ENCODE peak calls at places on chromosomes 11 and 22, in ten cellular contexts. I is neuronal stem cell; P is trophoblast cell; A is pancreas; L is effector memory CD4-positive, alpha-beta T cell; V is A549; D is fibroblast of lung; Y is neural progenitor cell; B is tibial nerve; W is IMR-90. T is an unnamed sample.

GRCh38 chr11:100512475-100512874 is 174.6 kb upstream of the ARHGAP42 start:
- DNase-seq in I (no peak), P (no peak), A (no peak), L (no peak), V (no peak), D (peak; percentile 6), Y (no peak), B (no peak), W (no peak), T (no peak)

GRCh38 chr11:108693852-108694251 is 29.0 kb downstream of the DDX10 start:
- DNase-seq in I (no peak), P (no peak), A (no peak), L (no peak), V (no peak), D (peak; percentile 48), Y (no peak), B (no peak), W (peak; percentile 63), T (no peak)

GRCh38 chr11:16902182-16902581 is 112.0 kb downstream of the PLEKHA7 start:
- DNase-seq in I (no peak), P (no peak), A (no peak), L (no peak), V (no peak), D (no peak), Y (no peak), B (no peak), W (peak; percentile 21), T (no peak)

GRCh38 chr11:27688076-27688475 is 12.2 kb downstream of the BDNF start:
- DNase-seq in I (no peak), P (no peak), A (peak; percentile 25), L (no peak), V (no peak), D (no peak), Y (peak; percentile 60), B (no peak), W (no peak), T (no peak)

GRCh38 chr22:41672780-41673509 is 15.7 kb downstream of the SNU13 start:
- DNase-seq in I (no peak), P (peak; percentile 19), A (no peak), L (no peak), V (peak; percentile 58), D (no peak), Y (no peak), B (no peak), W (no peak), T (no peak)

GRCh38 chr22:40764743-40765441 is 54.3 kb downstream of the SLC25A17 start:
- DNase-seq in I (no peak), P (no peak), A (no peak), L (no peak), V (no peak), D (no peak), Y (no peak), B (no peak), W (no peak), T (no peak)

GRCh38 chr22:46087816-46088277 is 62.5 kb upstream of the PPARA start:
- DNase-seq in I (no peak), P (no peak), A (peak; percentile 97), L (no peak), V (peak; percentile 67), D (peak; percentile 95), Y (peak; percentile 71), B (peak; percentile 93), W (peak; percentile 86), T (peak; percentile 81)

GRCh38 chr11:62456630-62457029 is 37.8 kb downstream of the SCGB1A1 start:
- DNase-seq in I (no peak), P (peak; percentile 97), A (no peak), L (no peak), V (no peak), D (no peak), Y (no peak), B (no peak), W (no peak), T (no peak)

GRCh38 chr22:42773161-42773560 is 52.5 kb upstream of the A4GALT start:
- DNase-seq in I (no peak), P (no peak), A (no peak), L (no peak), V (no peak), D (no peak), Y (no peak), B (no peak), W (no peak), T (no peak)

GRCh38 chr11:101866619-101867491 is 48.0 kb upstream of the CEP126 start:
- DNase-seq in I (no peak), P (peak; percentile 65), A (no peak), L (no peak), V (peak; percentile 90), D (peak; percentile 32), Y (no peak), B (no peak), W (peak; percentile 69), T (no peak)

GRCh38 chr11:12474871-12475270 is 97.5 kb downstream of the PARVA start:
- DNase-seq in I (no peak), P (no peak), A (no peak), L (no peak), V (no peak), D (no peak), Y (no peak), B (no peak), W (no peak), T (no peak)

GRCh38 chr11:73325036-73325981 is 17.2 kb downstream of the ARHGEF17 start:
- DNase-seq in I (no peak), P (peak; percentile 90), A (no peak), L (no peak), V (no peak), D (peak; percentile 78), Y (no peak), B (no peak), W (peak; percentile 56), T (peak; percentile 90)

GRCh38 chr11:66877585-66877984 is 20.7 kb downstream of the LRFN4 start:
- DNase-seq in I (no peak), P (no peak), A (no peak), L (no peak), V (peak; percentile 76), D (peak; percentile 44), Y (no peak), B (no peak), W (peak; percentile 75), T (no peak)

GRCh38 chr22:32322986-32323385 is 34.7 kb upstream of the RFPL3 start:
- DNase-seq in I (no peak), P (no peak), A (no peak), L (no peak), V (no peak), D (no peak), Y (no peak), B (no peak), W (no peak), T (peak; percentile 52)

DNA sequence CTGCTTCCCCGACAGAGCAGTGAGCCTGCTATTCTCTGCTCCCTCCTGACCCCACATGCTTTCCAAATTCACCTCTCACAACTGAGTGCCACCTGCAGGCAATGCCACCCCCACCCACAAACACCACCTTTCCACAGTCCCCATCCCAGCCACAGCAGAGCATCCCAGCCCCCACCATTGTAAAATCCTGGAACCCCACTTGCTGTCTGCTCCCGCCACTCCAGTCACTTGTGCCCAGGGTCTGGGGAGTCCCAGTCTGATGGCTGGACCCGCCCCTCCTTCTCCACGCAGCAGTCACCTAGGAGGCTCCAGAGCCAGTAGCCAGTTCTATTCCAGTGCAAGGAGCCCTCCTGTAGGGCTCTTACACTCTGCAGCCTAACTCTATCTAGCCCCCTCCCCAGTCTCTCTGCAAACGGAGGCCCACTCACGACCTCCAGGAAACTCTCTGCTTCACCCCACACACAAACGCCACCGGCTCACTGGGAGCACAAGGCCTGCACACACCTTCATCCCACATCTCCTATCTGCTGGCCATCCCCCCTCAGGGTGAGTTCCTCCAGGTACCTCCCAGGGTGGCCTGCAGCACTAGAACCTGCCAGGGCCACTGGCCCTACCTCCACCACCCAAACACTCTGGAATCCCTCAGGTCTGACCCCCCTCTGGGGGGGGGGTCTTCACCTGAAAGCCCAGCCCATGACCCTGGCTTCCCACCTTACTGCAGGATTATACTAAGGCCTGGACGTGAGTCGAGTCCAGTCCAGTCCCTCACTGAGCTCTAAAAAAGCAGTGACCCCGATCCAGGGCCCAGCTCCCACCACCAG is 1.4 kb downstream of the GNB1L start:
- DNase-seq in I (no peak), P (no peak), A (peak; percentile 58), L (no peak), V (no peak), D (no peak), Y (no peak), B (no peak), W (no peak), T (no peak)
- H3K4me1 ChIP-seq in I (peaks cover 15% of the 10 kb centered on the region), P (peaks cover 38% of the 10 kb centered on the region), A (peaks cover 16% of the 10 kb centered on the region), L (peaks cover 24% of the 10 kb centered on the region), V (peaks cover 32% of the 10 kb centered on the region), D (peaks cover 6% of the 10 kb centered on the region), Y (peaks cover 17% of the 10 kb centered on the region), B (peaks cover 20% of the 10 kb centered on the region), W (peaks cover 18% of the 10 kb centered on the region), T (peaks cover 14% of the 10 kb centered on the region)

GRCh38 chr22:49487950-49488349 is 339.7 kb downstream of the BRD1 start:
- DNase-seq in I (no peak), P (peak; percentile 93), A (no peak), L (no peak), V (no peak), D (no peak), Y (no peak), B (no peak), W (no peak), T (no peak)
- H3K4me3 ChIP-seq in I (no peak overlapping the region), P (no peak overlapping the region), A (no peak overlapping the region), L (no peak overlapping the region), V (no peak overlapping the region), D (no peak overlapping the region), Y (no peak overlapping the region), B (no peak overlapping the region), W (no peak overlapping the region), T (no peak overlapping the region)

GRCh38 chr11:126355926-126356897 is 726 bp downstream of the ST3GAL4 start:
- DNase-seq in I (no peak), P (peak; percentile 41), A (no peak), L (no peak), V (no peak), D (no peak), Y (no peak), B (no peak), W (no peak), T (peak; percentile 75)
- H3K4me1 ChIP-seq in I (peaks cover 20% of the 10 kb centered on the region), P (peaks cover 15% of the 10 kb centered on the region), A (peaks cover 4% of the 10 kb centered on the region), L (peaks cover 11% of the 10 kb centered on the region), V (peaks cover 51% of the 10 kb centered on the region), D (peaks cover 23% of the 10 kb centered on the region), Y (peaks cover 32% of the 10 kb centered on the region), B (peaks cover 39% of the 10 kb centered on the region), W (peaks cover 23% of the 10 kb centered on the region), T (peaks cover 22% of the 10 kb centered on the region)

DNA sequence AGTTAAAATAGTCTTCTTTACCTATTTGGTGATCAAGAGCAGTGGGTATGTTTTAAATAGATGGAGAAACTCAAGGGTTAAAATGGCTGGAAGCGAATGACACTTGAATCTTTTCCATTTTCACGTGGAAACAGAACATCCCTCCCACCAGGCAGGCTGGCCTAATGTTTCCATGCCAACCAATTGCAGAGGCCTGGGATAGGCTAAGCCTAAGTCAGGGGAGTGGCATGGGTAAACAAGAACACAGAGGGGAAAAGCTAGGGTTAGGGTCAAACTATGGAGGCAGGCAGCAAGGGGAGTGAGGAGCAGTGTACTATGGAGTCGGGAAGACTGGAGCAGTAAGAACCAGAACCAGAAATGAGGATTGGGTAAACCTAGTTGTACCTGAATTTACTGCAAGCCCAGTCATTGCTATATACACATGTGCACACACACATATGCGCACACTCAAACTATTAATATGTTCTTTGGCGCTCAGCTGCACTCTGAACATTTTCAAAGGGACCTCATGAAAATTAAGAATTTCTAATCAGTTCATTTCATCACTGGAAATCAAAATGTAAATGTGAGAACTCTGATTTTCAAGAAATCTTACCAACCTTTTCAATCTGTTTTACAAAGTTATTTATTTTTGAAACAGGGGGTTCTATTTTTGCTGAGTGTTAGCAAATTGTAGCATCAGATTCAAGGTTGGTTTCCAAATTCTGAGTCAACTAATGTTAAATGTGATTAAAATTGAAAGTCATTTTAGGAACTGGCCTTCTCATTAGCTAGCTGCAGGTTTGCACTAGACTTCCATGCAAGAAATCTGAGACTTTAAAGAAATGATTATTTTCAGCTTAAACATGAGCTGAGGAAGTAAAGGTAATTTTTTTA is 327.0 kb upstream of the CCDC90B start:
- DNase-seq in I (peak; percentile 30), P (no peak), A (no peak), L (no peak), V (no peak), D (no peak), Y (peak; percentile 48), B (no peak), W (no peak), T (no peak)
- H3K4me3 ChIP-seq in I (no peak overlapping the region), P (no peak overlapping the region), A (no peak overlapping the region), L (no peak overlapping the region), V (no peak overlapping the region), D (no peak overlapping the region), Y (no peak overlapping the region), B (no peak overlapping the region), W (no peak overlapping the region), T (no peak overlapping the region)